ENCODE peak calls at places on chromosomes 13 and 19, in nine cellular contexts. F is SK-N-SH, M is stomach, G is transverse colon, H is H1, C is HepG2, D is K562, V is GM12878, Y is upper lobe of left lung. O is an unnamed sample.

GRCh38 chr19:2477141-2477710 is 1.3 kb downstream of the GADD45B start:
- DNase-seq in F (no peak), M (peak), G (peak), H (peak), C (no peak), D (no peak), V (no peak), Y (peak), O (no peak)

GRCh38 chr13:113443991-113444390 is 9.3 kb downstream of the ADPRHL1 start:
- DNase-seq in F (no peak), M (no peak), G (no peak), H (no peak), C (no peak), D (no peak), V (no peak), Y (no peak), O (no peak)

GRCh38 chr19:13152854-13153626 is 2.8 kb downstream of the IER2 start:
- DNase-seq in F (peak), M (peak), G (peak), H (peak), C (peak), D (peak), V (peak), Y (peak), O (peak)

GRCh38 chr19:11091343-11092153 is 2.3 kb downstream of the LDLR start:
- DNase-seq in F (no peak), M (peak), G (peak), H (no peak), C (peak), D (no peak), V (no peak), Y (peak), O (peak)

GRCh38 chr13:34731486-34731885 is 210.6 kb upstream of the NBEA start:
- DNase-seq in F (no peak), M (no peak), G (no peak), H (no peak), C (no peak), D (no peak), V (no peak), Y (no peak), O (no peak)

GRCh38 chr13:67048793-67049150 is 181.4 kb downstream of the PCDH9 start:
- DNase-seq in F (no peak), M (no peak), G (no peak), H (no peak), C (no peak), D (no peak), V (no peak), Y (no peak), O (no peak)

GRCh38 chr13:27481766-27482165 is 31.4 kb upstream of the MTIF3 start:
- DNase-seq in F (peak), M (peak), G (peak), H (peak), C (peak), D (peak), V (no peak), Y (peak), O (no peak)

GRCh38 chr19:56217039-56217949 is 15.2 kb downstream of the ZSCAN5C start:
- DNase-seq in F (peak), M (no peak), G (no peak), H (peak), C (no peak), D (no peak), V (no peak), Y (no peak), O (no peak)

GRCh38 chr19:37932985-37933953 is 26.3 kb downstream of the SIPA1L3 start:
- DNase-seq in F (peak), M (peak), G (peak), H (no peak), C (peak), D (no peak), V (no peak), Y (peak), O (no peak)

GRCh38 chr13:65555973-65556372 is 1674.2 kb downstream of the PCDH9 start:
- DNase-seq in F (peak), M (no peak), G (no peak), H (no peak), C (no peak), D (no peak), V (no peak), Y (no peak), O (no peak)

GRCh38 chr13:65551208-65551607 is 1678.9 kb downstream of the PCDH9 start:
- DNase-seq in F (no peak), M (no peak), G (no peak), H (no peak), C (no peak), D (no peak), V (no peak), Y (no peak), O (no peak)

GRCh38 chr13:65553328-65553727 is 1676.8 kb downstream of the PCDH9 start:
- DNase-seq in F (no peak), M (no peak), G (no peak), H (no peak), C (no peak), D (no peak), V (no peak), Y (no peak), O (no peak)
- TF ChIP-seq EP300 in F (no peak), M (no peak), G (no peak), H (no peak), C (no peak), D (no peak), V (no peak), Y (no peak), O (no peak)

GRCh38 chr13:106177146-106177545 is 358.3 kb downstream of the EFNB2 start:
- DNase-seq in F (no peak), M (no peak), G (no peak), H (no peak), C (no peak), D (no peak), V (no peak), Y (no peak), O (no peak)

GRCh38 chr13:106172176-106172905 is 363.1 kb downstream of the EFNB2 start:
- DNase-seq in F (no peak), M (no peak), G (no peak), H (no peak), C (no peak), D (no peak), V (no peak), Y (no peak), O (no peak)

GRCh38 chr13:106173346-106173745 is 362.1 kb downstream of the EFNB2 start:
- DNase-seq in F (no peak), M (no peak), G (no peak), H (no peak), C (no peak), D (no peak), V (no peak), Y (no peak), O (no peak)

GRCh38 chr13:106176103-106176502 is 359.4 kb downstream of the EFNB2 start:
- DNase-seq in F (no peak), M (no peak), G (no peak), H (no peak), C (no peak), D (no peak), V (no peak), Y (no peak), O (no peak)

DNA sequence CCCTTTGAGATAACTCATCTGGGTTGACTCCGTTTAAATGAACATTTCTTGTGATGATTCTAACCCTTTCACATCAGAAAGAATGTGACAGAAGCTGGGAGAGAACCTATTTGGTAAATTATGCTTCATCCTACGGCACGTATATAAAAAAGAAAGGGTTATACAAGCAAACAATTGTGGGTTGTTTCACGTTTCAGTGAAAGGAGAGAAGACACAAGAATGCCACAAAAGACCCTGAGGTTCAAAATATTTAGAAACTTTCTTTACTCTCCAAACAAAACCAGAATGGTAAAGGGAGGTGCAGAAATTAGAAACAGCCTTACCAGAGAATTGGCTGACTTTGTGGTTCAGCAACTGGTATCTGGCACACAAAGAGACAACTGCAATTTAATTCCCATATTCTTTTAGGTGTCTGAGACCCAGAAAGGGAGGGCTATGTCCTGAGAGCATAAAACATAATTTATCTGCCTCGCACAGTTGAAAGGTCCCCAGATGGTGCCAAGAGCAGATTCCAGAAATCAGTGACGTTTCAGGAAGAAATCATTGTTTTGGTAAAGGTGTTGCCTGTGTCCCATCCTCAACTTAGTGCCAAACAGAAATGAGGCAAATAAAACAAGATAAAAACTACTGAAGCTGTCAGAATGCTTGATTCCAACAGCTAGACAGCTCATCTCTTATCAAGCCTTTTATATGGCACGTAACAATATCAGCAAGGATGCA is 361.4 kb downstream of the EFNB2 start:
- DNase-seq in F (no peak), M (no peak), G (no peak), H (no peak), C (no peak), D (no peak), V (no peak), Y (no peak), O (no peak)
- TF ChIP-seq POLR2AphosphoS5 in F (no peak), M (no peak), G (no peak), H (no peak), C (no peak), D (no peak), V (no peak), Y (no peak), O (no peak)

GRCh38 chr19:47660435-47660832 is 51.5 kb downstream of the BICRA start:
- DNase-seq in F (no peak), M (no peak), G (peak), H (no peak), C (peak), D (no peak), V (no peak), Y (no peak), O (no peak)
- H3K27ac ChIP-seq in F (no peak), M (peak), G (peak), H (no peak), C (peak), D (no peak), V (no peak), Y (no peak), O (no peak)

GRCh38 chr13:101152184-101152583 is 264.1 kb downstream of the NALCN start:
- DNase-seq in F (no peak), M (no peak), G (no peak), H (no peak), C (no peak), D (no peak), V (no peak), Y (no peak), O (no peak)

GRCh38 chr13:101149735-101150380 is 266.4 kb downstream of the NALCN start:
- DNase-seq in F (peak), M (no peak), G (no peak), H (no peak), C (no peak), D (no peak), V (no peak), Y (no peak), O (no peak)

GRCh38 chr13:101155920-101156319 is 260.4 kb downstream of the NALCN start:
- DNase-seq in F (no peak), M (no peak), G (no peak), H (no peak), C (no peak), D (no peak), V (no peak), Y (no peak), O (no peak)

GRCh38 chr13:101146101-101146898 is 270.0 kb downstream of the NALCN start:
- DNase-seq in F (no peak), M (no peak), G (no peak), H (no peak), C (no peak), D (no peak), V (no peak), Y (no peak), O (no peak)

GRCh38 chr13:101150998-101151397 is 265.3 kb downstream of the NALCN start:
- DNase-seq in F (peak), M (no peak), G (no peak), H (no peak), C (no peak), D (no peak), V (no peak), Y (no peak), O (no peak)
- TF ChIP-seq EP300 in F (no peak), M (no peak), G (no peak), H (no peak), C (no peak), D (no peak), V (no peak), Y (no peak), O (no peak)